ENCODE peak calls at places on chromosomes 16 and 17, in six cellular contexts. One of them, this sample, is unnamed. For H3K27me3, the result is how much of the 10 kb centered on the place peaks cover.

GRCh38 chr16:28925386-28926228 is 569 bp upstream of the RABEP2 start:
- DNase-seq in GM23248: peak
- DNase-seq in GM23338: peak
- DNase-seq in neural progenitor cell: peak
- DNase-seq in SK-N-SH: no peak
- DNase-seq in HCT116: peak
- DNase-seq in this sample: peak

GRCh38 chr17:47857551-47858410 is 6.8 kb upstream of the SP6 start:
- DNase-seq in GM23248: no peak
- DNase-seq in HCT116: no peak
- DNase-seq in SK-N-SH: no peak
- DNase-seq in GM23338: peak
- DNase-seq in neural progenitor cell: no peak
- DNase-seq in this sample: no peak

GRCh38 chr17:62822080-62822904 is 14.2 kb upstream of the MARCHF10 start:
- DNase-seq in GM23248: no peak
- DNase-seq in SK-N-SH: no peak
- DNase-seq in HCT116: no peak
- DNase-seq in GM23338: no peak
- DNase-seq in neural progenitor cell: no peak
- DNase-seq in this sample: no peak

GRCh38 chr16:31201511-31202401 is 804 bp downstream of the PYCARD start:
- DNase-seq in neural progenitor cell: peak
- DNase-seq in GM23338: peak
- DNase-seq in GM23248: peak
- DNase-seq in SK-N-SH: peak
- DNase-seq in HCT116: no peak
- DNase-seq in this sample: peak

GRCh38 chr17:71821512-71821911 is 299.3 kb upstream of the SOX9 start:
- DNase-seq in HCT116: no peak
- DNase-seq in GM23338: no peak
- DNase-seq in SK-N-SH: no peak
- DNase-seq in neural progenitor cell: no peak
- DNase-seq in GM23248: no peak
- DNase-seq in this sample: no peak

GRCh38 chr16:89072216-89073130 is 21.2 kb upstream of the ACSF3 start:
- DNase-seq in SK-N-SH: peak
- DNase-seq in HCT116: no peak
- DNase-seq in neural progenitor cell: no peak
- DNase-seq in GM23338: no peak
- DNase-seq in GM23248: peak
- DNase-seq in this sample: peak

GRCh38 chr17:9330903-9331272 is 244.7 kb downstream of the STX8 start:
- DNase-seq in GM23248: no peak
- DNase-seq in SK-N-SH: no peak
- DNase-seq in neural progenitor cell: peak
- DNase-seq in GM23338: peak
- DNase-seq in HCT116: no peak
- DNase-seq in this sample: no peak

GRCh38 chr17:49035470-49036269 is 38.5 kb downstream of the IGF2BP1 start:
- DNase-seq in SK-N-SH: peak
- DNase-seq in GM23338: peak
- DNase-seq in HCT116: peak
- DNase-seq in neural progenitor cell: peak
- DNase-seq in GM23248: peak
- DNase-seq in this sample: peak

GRCh38 chr17:17063546-17064122 is 21.4 kb downstream of the MPRIP start:
- DNase-seq in neural progenitor cell: no peak
- DNase-seq in GM23338: no peak
- DNase-seq in GM23248: no peak
- DNase-seq in HCT116: no peak
- DNase-seq in SK-N-SH: no peak
- DNase-seq in this sample: no peak
- TF ChIP-seq EZH2phosphoT487 in neural progenitor cell: no peak
- TF ChIP-seq EZH2phosphoT487 in GM23338: no peak
- TF ChIP-seq EZH2phosphoT487 in GM23248: no peak
- TF ChIP-seq EZH2phosphoT487 in HCT116: no peak
- TF ChIP-seq EZH2phosphoT487 in SK-N-SH: no peak
- TF ChIP-seq EZH2phosphoT487 in this sample: no peak

DNA sequence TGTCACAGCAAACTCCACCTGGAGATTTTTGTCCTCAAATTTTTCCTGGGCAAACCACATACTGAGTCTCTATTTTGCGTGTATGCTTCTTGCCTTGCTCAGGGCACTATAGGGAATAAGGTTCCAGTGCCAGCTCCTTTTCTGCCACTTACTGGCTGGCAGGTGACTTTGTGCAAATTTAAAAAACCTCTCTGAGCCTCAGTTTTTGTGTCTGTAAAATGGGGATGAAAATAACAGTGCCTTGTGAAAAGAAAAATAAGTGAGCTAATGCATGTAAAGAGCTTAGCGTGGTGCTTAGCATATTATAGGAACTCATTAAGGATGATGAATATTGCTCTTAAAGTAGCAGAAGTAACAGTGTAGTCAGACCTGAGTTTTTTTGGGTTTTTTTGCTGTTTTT is 19.9 kb downstream of the CLEC19A start:
- DNase-seq in GM23248: no peak
- DNase-seq in HCT116: no peak
- DNase-seq in SK-N-SH: no peak
- DNase-seq in GM23338: no peak
- DNase-seq in neural progenitor cell: no peak
- DNase-seq in this sample: no peak
- H3K4me3 ChIP-seq in GM23248: no peak
- H3K4me3 ChIP-seq in HCT116: no peak
- H3K4me3 ChIP-seq in SK-N-SH: no peak
- H3K4me3 ChIP-seq in GM23338: no peak
- H3K4me3 ChIP-seq in neural progenitor cell: no peak
- H3K4me3 ChIP-seq in this sample: no peak

GRCh38 chr16:87319997-87320491 is 2.9 kb upstream of the C16orf95 start:
- DNase-seq in GM23338: no peak
- DNase-seq in GM23248: no peak
- DNase-seq in SK-N-SH: no peak
- DNase-seq in neural progenitor cell: no peak
- DNase-seq in HCT116: no peak
- DNase-seq in this sample: no peak
- H3K27me3 ChIP-seq in GM23338: under half
- H3K27me3 ChIP-seq in GM23248: under half
- H3K27me3 ChIP-seq in SK-N-SH: under half
- H3K27me3 ChIP-seq in neural progenitor cell: under half
- H3K27me3 ChIP-seq in HCT116: under half
- H3K27me3 ChIP-seq in this sample: under half

DNA sequence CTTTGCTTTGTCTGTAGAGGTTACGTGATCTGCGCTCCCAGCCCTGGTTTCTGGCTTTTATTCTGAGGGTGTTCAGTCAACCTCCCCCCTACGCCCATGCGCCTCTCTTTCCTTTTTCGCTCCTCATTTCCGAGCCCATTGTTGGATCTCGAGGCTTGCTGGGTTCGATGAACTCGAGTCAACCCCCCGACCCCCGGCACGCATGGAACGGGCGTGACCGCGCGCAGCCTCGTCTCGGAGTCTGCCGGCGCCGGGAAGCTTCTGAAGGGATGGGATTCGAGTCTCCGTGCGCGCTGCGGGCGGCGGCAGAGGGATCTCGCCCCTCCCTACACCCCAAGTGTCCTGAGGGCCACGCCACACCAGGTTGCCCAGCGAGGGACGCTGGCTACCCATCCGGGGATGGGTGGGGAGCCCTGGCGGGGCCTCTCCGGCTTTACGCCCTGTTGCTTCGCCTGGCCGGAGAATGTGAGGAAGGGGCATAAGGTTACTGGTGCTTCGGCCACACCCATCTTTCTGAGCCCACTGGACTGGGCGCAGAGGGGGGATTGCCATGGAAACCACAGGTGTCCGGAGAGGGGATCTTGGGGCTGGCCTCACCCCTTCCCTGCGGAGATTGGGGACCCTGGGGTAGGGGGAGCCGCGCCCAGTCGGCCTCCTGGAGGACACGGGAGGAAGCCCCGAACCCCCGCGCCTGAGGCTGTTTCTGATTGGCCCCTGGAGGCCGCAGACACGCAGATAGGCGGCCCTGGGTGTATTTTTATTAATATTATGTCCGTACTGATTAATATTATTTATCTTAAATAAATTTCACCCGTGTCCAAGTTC is 1.8 kb downstream of the MAPT start:
- DNase-seq in GM23248: peak
- DNase-seq in HCT116: no peak
- DNase-seq in SK-N-SH: peak
- DNase-seq in neural progenitor cell: peak
- DNase-seq in GM23338: peak
- DNase-seq in this sample: no peak
- TF ChIP-seq EZH2phosphoT487 in GM23248: no peak
- TF ChIP-seq EZH2phosphoT487 in HCT116: no peak
- TF ChIP-seq EZH2phosphoT487 in SK-N-SH: no peak
- TF ChIP-seq EZH2phosphoT487 in neural progenitor cell: peak
- TF ChIP-seq EZH2phosphoT487 in GM23338: no peak
- TF ChIP-seq EZH2phosphoT487 in this sample: no peak

GRCh38 chr17:21280081-21280518 is 4.4 kb upstream of the MAP2K3 start:
- DNase-seq in SK-N-SH: peak
- DNase-seq in neural progenitor cell: peak
- DNase-seq in GM23248: peak
- DNase-seq in HCT116: peak
- DNase-seq in GM23338: peak
- DNase-seq in this sample: peak

GRCh38 chr17:21278304-21279197 is 6.0 kb upstream of the MAP2K3 start:
- DNase-seq in GM23248: peak
- DNase-seq in GM23338: no peak
- DNase-seq in HCT116: no peak
- DNase-seq in SK-N-SH: no peak
- DNase-seq in neural progenitor cell: no peak
- DNase-seq in this sample: no peak

GRCh38 chr17:21277332-21277731 is 7.2 kb upstream of the MAP2K3 start:
- DNase-seq in GM23248: no peak
- DNase-seq in SK-N-SH: no peak
- DNase-seq in HCT116: no peak
- DNase-seq in neural progenitor cell: no peak
- DNase-seq in GM23338: no peak
- DNase-seq in this sample: no peak

GRCh38 chr17:21279582-21279981 is 4.9 kb upstream of the MAP2K3 start:
- DNase-seq in SK-N-SH: no peak
- DNase-seq in GM23338: no peak
- DNase-seq in HCT116: no peak
- DNase-seq in neural progenitor cell: no peak
- DNase-seq in GM23248: no peak
- DNase-seq in this sample: no peak

DNA sequence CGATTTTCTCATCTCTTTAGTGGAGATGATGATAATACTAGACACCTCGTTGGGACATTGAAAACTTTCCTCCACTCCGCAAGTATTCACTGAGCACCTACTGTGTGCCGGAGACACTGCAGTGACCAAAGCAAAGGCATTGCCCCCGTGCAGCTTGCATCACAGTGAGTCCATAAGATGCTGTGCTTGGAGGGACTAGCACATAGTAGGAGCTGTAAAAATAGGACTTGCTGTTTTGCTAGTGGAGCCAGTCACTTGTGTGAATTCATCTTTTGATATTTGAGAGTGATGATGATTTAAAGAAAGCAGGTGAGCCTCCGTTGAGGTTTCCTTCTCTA is 5.3 kb upstream of the MAP2K3 start:
- DNase-seq in neural progenitor cell: no peak
- DNase-seq in HCT116: no peak
- DNase-seq in SK-N-SH: no peak
- DNase-seq in GM23338: no peak
- DNase-seq in GM23248: no peak
- DNase-seq in this sample: no peak
- H3K4me3 ChIP-seq in neural progenitor cell: no peak
- H3K4me3 ChIP-seq in HCT116: no peak
- H3K4me3 ChIP-seq in SK-N-SH: no peak
- H3K4me3 ChIP-seq in GM23338: no peak
- H3K4me3 ChIP-seq in GM23248: no peak
- H3K4me3 ChIP-seq in this sample: no peak

DNA sequence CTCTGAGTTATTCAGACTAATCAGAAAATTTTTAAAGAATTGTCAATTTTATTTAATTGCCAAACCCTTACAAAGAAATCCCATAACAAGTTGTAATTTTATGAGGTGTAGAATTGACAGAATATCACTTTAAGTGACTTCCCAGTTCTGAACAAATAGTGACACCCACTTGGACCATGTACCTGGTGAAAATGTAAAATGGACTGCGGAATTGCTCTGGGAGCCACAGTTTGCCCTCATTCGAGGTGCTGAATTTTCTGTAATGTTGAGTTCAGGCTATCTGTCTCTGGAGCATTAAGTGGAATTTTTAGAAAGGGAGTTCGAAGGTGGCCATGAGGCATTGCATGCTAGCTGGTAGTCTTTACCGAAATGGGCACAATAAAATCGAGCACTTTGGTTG is 5.1 kb downstream of the GNAO1 start:
- DNase-seq in HCT116: no peak
- DNase-seq in GM23248: no peak
- DNase-seq in neural progenitor cell: no peak
- DNase-seq in GM23338: no peak
- DNase-seq in SK-N-SH: no peak
- DNase-seq in this sample: no peak
- H3K27me3 ChIP-seq in HCT116: under half
- H3K27me3 ChIP-seq in GM23248: under half
- H3K27me3 ChIP-seq in neural progenitor cell: under half
- H3K27me3 ChIP-seq in GM23338: under half
- H3K27me3 ChIP-seq in SK-N-SH: under half
- H3K27me3 ChIP-seq in this sample: half or more

GRCh38 chr17:79905832-79906231 is 66.6 kb upstream of the CBX4 start:
- DNase-seq in GM23338: no peak
- DNase-seq in GM23248: peak
- DNase-seq in HCT116: peak
- DNase-seq in neural progenitor cell: no peak
- DNase-seq in SK-N-SH: peak
- DNase-seq in this sample: peak

GRCh38 chr17:79899584-79899983 is 60.3 kb upstream of the CBX4 start:
- DNase-seq in GM23248: no peak
- DNase-seq in neural progenitor cell: no peak
- DNase-seq in HCT116: no peak
- DNase-seq in GM23338: no peak
- DNase-seq in SK-N-SH: no peak
- DNase-seq in this sample: no peak

GRCh38 chr17:79901131-79901530 is 61.9 kb upstream of the CBX4 start:
- DNase-seq in GM23338: no peak
- DNase-seq in neural progenitor cell: no peak
- DNase-seq in GM23248: no peak
- DNase-seq in HCT116: no peak
- DNase-seq in SK-N-SH: no peak
- DNase-seq in this sample: no peak

GRCh38 chr17:79904865-79905264 is 65.6 kb upstream of the CBX4 start:
- DNase-seq in SK-N-SH: no peak
- DNase-seq in GM23248: no peak
- DNase-seq in HCT116: no peak
- DNase-seq in neural progenitor cell: no peak
- DNase-seq in GM23338: no peak
- DNase-seq in this sample: peak

DNA sequence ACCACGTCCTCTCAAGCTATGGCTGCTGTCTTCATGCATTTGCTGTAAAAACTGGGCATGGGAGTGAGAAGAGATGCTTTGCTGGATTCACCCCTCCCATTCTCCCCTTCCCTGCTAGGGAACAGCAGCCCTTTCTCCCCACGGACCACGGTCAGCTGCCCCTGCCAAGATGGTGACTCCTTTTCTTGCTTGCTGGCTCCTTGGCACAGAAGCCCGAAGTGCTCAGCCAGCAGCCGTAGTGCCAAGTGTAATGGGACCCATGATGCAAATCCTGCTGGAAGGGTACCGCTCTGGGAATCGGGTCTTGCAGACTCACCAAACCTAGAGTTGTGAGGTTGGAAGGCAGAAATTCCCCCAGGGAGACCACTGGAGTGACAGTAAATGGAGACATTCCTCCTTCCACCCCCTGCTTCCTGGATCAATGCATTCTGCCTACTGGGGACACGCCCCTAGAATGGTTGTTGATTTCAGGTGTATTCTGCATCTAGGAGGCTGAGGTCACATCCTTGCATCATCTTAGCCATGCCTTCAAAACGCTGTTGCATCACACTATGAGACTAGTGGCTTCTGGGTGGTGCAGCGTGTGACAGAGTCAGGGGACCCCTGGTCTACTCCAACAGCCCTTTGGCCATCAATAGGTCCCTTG is 63.0 kb upstream of the CBX4 start:
- DNase-seq in HCT116: no peak
- DNase-seq in GM23248: no peak
- DNase-seq in neural progenitor cell: no peak
- DNase-seq in SK-N-SH: no peak
- DNase-seq in GM23338: peak
- DNase-seq in this sample: peak
- TF ChIP-seq EZH2phosphoT487 in HCT116: no peak
- TF ChIP-seq EZH2phosphoT487 in GM23248: no peak
- TF ChIP-seq EZH2phosphoT487 in neural progenitor cell: no peak
- TF ChIP-seq EZH2phosphoT487 in SK-N-SH: no peak
- TF ChIP-seq EZH2phosphoT487 in GM23338: no peak
- TF ChIP-seq EZH2phosphoT487 in this sample: no peak